ENCODE peak calls at places on chromosomes 3 and 15, in eight cellular contexts. T is HuH-7.5, L is aorta, I is cardiac muscle cell, J is astrocyte of the cerebellum, F is HFF-Myc, W is mesenchymal stem cell, H is progenitor cell of endocrine pancreas. P is an unnamed sample.

GRCh38 chr3:13700362-13700761 is 151.4 kb downstream of the FBLN2 start:
- DNase-seq in I (no peak), L (peak), T (no peak), J (no peak), H (no peak), W (no peak), F (no peak), P (no peak)

GRCh38 chr3:140166908-140167599 is 232.1 kb downstream of the CLSTN2 start:
- DNase-seq in L (no peak), W (no peak), T (no peak), F (no peak), I (no peak), H (no peak), J (peak), P (no peak)

GRCh38 chr15:92810418-92811138 is 89.5 kb upstream of the CHD2 start:
- DNase-seq in H (no peak), L (peak), F (peak), T (peak), W (peak), I (peak), J (no peak), P (no peak)

GRCh38 chr3:32222950-32223349 is 15.5 kb upstream of the CMTM8 start:
- DNase-seq in L (no peak), J (no peak), T (no peak), W (no peak), F (no peak), H (no peak), I (no peak), P (no peak)

GRCh38 chr3:44555753-44556152 is 760 bp downstream of the ZKSCAN7 start:
- DNase-seq in L (no peak), J (no peak), F (no peak), W (peak), T (peak), I (no peak), H (no peak), P (no peak)

GRCh38 chr3:32195995-32196540 is 42.4 kb upstream of the CMTM8 start:
- DNase-seq in F (no peak), H (no peak), J (no peak), W (no peak), T (no peak), L (no peak), I (no peak), P (no peak)

GRCh38 chr15:101200181-101200580 is 51.7 kb downstream of the CHSY1 start:
- DNase-seq in J (no peak), T (no peak), F (no peak), H (no peak), W (no peak), L (no peak), I (no peak), P (no peak)

GRCh38 chr15:43463542-43463941 is 29.4 kb downstream of the TP53BP1 start:
- DNase-seq in H (no peak), W (no peak), T (no peak), L (no peak), I (no peak), F (no peak), J (no peak), P (no peak)

GRCh38 chr3:185717121-185717520 is 107.7 kb downstream of the IGF2BP2 start:
- DNase-seq in J (no peak), L (no peak), W (peak), F (no peak), H (no peak), T (no peak), I (no peak), P (no peak)

GRCh38 chr3:41683666-41684350 is 278.1 kb downstream of the ULK4 start:
- DNase-seq in T (no peak), H (no peak), L (no peak), I (no peak), F (no peak), W (no peak), J (no peak), P (no peak)

GRCh38 chr15:40388941-40389823 is 6.7 kb downstream of the KNSTRN start:
- DNase-seq in W (no peak), H (no peak), L (no peak), I (no peak), J (no peak), T (no peak), F (no peak), P (no peak)

GRCh38 chr3:15063238-15063637 is 1.9 kb downstream of the MRPS25 start:
- DNase-seq in J (no peak), F (no peak), I (no peak), W (no peak), H (no peak), L (no peak), T (peak), P (no peak)

GRCh38 chr3:146502887-146503458 is 33.6 kb upstream of the PLSCR2 start:
- DNase-seq in T (no peak), F (no peak), I (no peak), W (no peak), L (no peak), H (no peak), J (no peak), P (no peak)

GRCh38 chr3:23809294-23809693 is 3.5 kb downstream of the UBE2E1 start:
- DNase-seq in T (no peak), I (no peak), L (no peak), F (no peak), W (peak), H (no peak), J (no peak), P (no peak)

GRCh38 chr3:12944849-12945248 is 103.5 kb upstream of the RPL32 start:
- DNase-seq in H (no peak), F (no peak), J (no peak), W (no peak), I (no peak), L (no peak), T (no peak), P (no peak)

GRCh38 chr3:46221936-46222335 is 13.8 kb upstream of the CCR1 start:
- DNase-seq in W (no peak), T (no peak), I (no peak), L (no peak), H (no peak), F (no peak), J (no peak), P (no peak)

P was measured in D721Med.